ENCODE peak calls at places on chromosomes 12 and 14, in ten cellular contexts. S, Q, L, H, J, N, A, K, E and B are unnamed samples.

GRCh38 chr14:105860615-105861580 is 334.5 kb downstream of the TMEM121 start:
- DNase-seq in L (no peak), Q (no peak), J (peak), K (peak), H (peak), E (peak), A (peak), S (no peak), N (no peak), B (no peak)

GRCh38 chr12:131606218-131606899 is 104.5 kb upstream of the SFSWAP start:
- DNase-seq in E (no peak), Q (no peak), N (no peak), A (no peak), K (no peak), J (no peak), L (no peak), H (no peak), S (no peak), B (no peak)

GRCh38 chr14:84080961-84081360 is 1449.0 kb upstream of the FLRT2 start:
- DNase-seq in N (no peak), S (no peak), L (no peak), K (no peak), H (no peak), J (no peak), E (no peak), Q (no peak), A (no peak), B (no peak)

GRCh38 chr12:49872781-49873181 is 29.9 kb upstream of the BCDIN3D start:
- DNase-seq in E (no peak), Q (no peak), H (peak), A (no peak), S (no peak), L (no peak), J (no peak), K (no peak), N (no peak), B (no peak)

GRCh38 chr12:12511895-12512674 is 50.6 kb downstream of the DUSP16 start:
- DNase-seq in S (no peak), E (no peak), J (no peak), K (no peak), L (no peak), N (no peak), Q (no peak), H (no peak), A (peak), B (no peak)

GRCh38 chr12:48980389-48980952 is 2.3 kb downstream of the WNT1 start:
- DNase-seq in L (peak), J (peak), H (peak), N (no peak), S (no peak), K (no peak), A (peak), E (no peak), Q (no peak), B (peak)

GRCh38 chr14:87133073-87133815 is 859.7 kb downstream of the GALC start:
- DNase-seq in H (no peak), K (no peak), Q (peak), J (no peak), S (no peak), L (no peak), A (no peak), N (peak), E (peak), B (no peak)

GRCh38 chr12:24544368-24544767 is 404.5 kb downstream of the BCAT1 start:
- DNase-seq in Q (no peak), A (no peak), J (no peak), N (no peak), S (no peak), L (no peak), H (no peak), E (no peak), K (no peak), B (no peak)

GRCh38 chr12:29634057-29634456 is 136.6 kb upstream of the OVCH1 start:
- DNase-seq in S (no peak), A (no peak), K (no peak), J (no peak), N (no peak), H (no peak), L (no peak), E (no peak), Q (no peak), B (no peak)

GRCh38 chr12:31853520-31853919 is 105.7 kb upstream of the RESF1 start:
- DNase-seq in L (no peak), E (no peak), S (no peak), A (no peak), K (no peak), J (no peak), N (no peak), Q (no peak), H (no peak), B (no peak)

GRCh38 chr12:95218852-95219171 is 1.2 kb downstream of the VEZT start:
- DNase-seq in Q (no peak), E (no peak), S (no peak), L (peak), N (no peak), J (no peak), H (no peak), K (no peak), A (no peak), B (peak)

GRCh38 chr12:119809023-119809422 is 68.1 kb downstream of the CIT start:
- DNase-seq in N (no peak), Q (no peak), E (no peak), K (no peak), L (no peak), S (no peak), J (no peak), A (no peak), H (no peak), B (no peak)

GRCh38 chr12:100185361-100185894 is 15.2 kb upstream of the ACTR6 start:
- DNase-seq in S (no peak), E (no peak), H (no peak), L (no peak), A (no peak), Q (no peak), N (no peak), J (no peak), K (no peak), B (no peak)

GRCh38 chr12:8773456-8773855 is 49.0 kb upstream of the A2ML1 start:
- DNase-seq in K (no peak), Q (peak), N (no peak), L (no peak), E (peak), H (no peak), J (no peak), S (no peak), A (peak), B (no peak)

GRCh38 chr12:96025518-96025917 is 9.9 kb downstream of the LTA4H start:
- DNase-seq in Q (no peak), K (no peak), S (no peak), N (no peak), A (no peak), L (no peak), E (no peak), J (no peak), H (no peak), B (no peak)

GRCh38 chr14:33986804-33987203 is 35.9 kb upstream of the EGLN3 start:
- DNase-seq in H (no peak), S (no peak), Q (no peak), L (peak), J (no peak), E (no peak), A (no peak), K (no peak), N (peak), B (no peak)

GRCh38 chr12:40104461-40105264 is 1.2 kb downstream of the SLC2A13 start:
- DNase-seq in N (no peak), E (peak), S (no peak), L (peak), J (no peak), Q (peak), A (no peak), K (no peak), H (no peak), B (peak)

GRCh38 chr12:48356041-48356768 is 5.5 kb upstream of the ZNF641 start:
- DNase-seq in J (no peak), N (no peak), Q (no peak), L (no peak), A (no peak), K (no peak), H (no peak), E (no peak), S (no peak), B (no peak)

GRCh38 chr14:56886471-56887062 is 76.3 kb upstream of the OTX2 start:
- DNase-seq in H (no peak), L (no peak), Q (no peak), S (no peak), A (no peak), E (no peak), K (no peak), N (no peak), J (no peak), B (no peak)
- H3K4me3 ChIP-seq in H (no peak), L (no peak), Q (no peak), S (no peak), A (no peak), E (no peak), K (no peak), N (no peak), J (no peak), B (peak)

GRCh38 chr12:121133838-121134237 is 1.2 kb downstream of the P2RX7 start:
- DNase-seq in A (no peak), Q (no peak), E (no peak), H (no peak), L (no peak), J (no peak), N (no peak), K (no peak), S (no peak), B (no peak)
- H3K4me3 ChIP-seq in A (peak), Q (peak), E (peak), H (no peak), L (peak), J (no peak), N (no peak), K (no peak), S (no peak), B (no peak)

GRCh38 chr12:126776047-126776446 is 1490.9 kb upstream of the TMEM132C start:
- DNase-seq in Q (no peak), H (no peak), K (no peak), A (no peak), L (no peak), S (no peak), J (no peak), N (no peak), E (no peak), B (no peak)

GRCh38 chr12:126773491-126773890 is 1493.5 kb upstream of the TMEM132C start:
- DNase-seq in J (no peak), E (no peak), N (no peak), L (no peak), H (no peak), Q (no peak), S (no peak), K (no peak), A (no peak), B (no peak)

GRCh38 chr12:126770188-126770587 is 1496.8 kb upstream of the TMEM132C start:
- DNase-seq in Q (no peak), N (no peak), K (no peak), H (no peak), E (no peak), A (no peak), L (no peak), S (no peak), J (no peak), B (no peak)

GRCh38 chr12:126773012-126773411 is 1494.0 kb upstream of the TMEM132C start:
- DNase-seq in N (no peak), K (no peak), E (no peak), Q (no peak), H (no peak), A (no peak), S (no peak), L (no peak), J (no peak), B (no peak)

DNA sequence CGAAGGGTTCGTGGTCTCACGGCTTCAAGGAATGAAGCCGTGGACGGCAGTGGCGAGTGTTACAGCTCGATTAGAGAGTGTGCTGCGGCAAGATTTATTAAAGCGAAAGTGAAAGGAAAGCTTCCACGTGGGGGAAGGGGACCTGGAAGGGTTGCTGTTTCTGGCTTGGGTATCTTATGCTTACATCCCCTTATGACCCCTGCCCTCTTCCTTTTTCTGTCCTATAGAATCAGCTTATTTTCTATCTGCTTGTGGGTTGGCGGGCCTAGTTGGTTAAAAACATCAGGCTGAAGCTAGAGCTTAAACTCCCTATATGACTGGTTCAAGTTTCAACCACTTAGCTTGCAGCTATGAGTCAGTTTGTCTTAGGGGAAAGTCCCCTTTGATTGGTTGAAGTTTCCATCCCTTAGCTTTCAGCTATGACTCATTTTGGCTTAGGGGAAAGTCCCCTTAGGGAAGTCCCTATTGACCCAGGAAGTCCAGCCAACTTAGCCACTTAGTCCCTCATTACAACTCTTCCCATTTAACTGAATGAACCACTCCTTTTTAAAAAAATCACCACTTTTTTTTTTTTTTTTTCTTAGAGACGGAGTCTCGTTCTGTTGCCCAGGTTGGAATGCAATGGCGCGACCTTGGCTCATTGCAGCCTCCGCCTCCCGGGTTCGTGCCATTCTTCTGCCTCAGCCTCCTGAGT is 1494.7 kb upstream of the TMEM132C start:
- DNase-seq in L (no peak), K (no peak), N (peak), Q (no peak), S (no peak), E (no peak), H (no peak), J (peak), A (no peak), B (no peak)
- H3K4me3 ChIP-seq in L (no peak), K (peak), N (no peak), Q (no peak), S (no peak), E (no peak), H (no peak), J (peak), A (peak), B (no peak)

GRCh38 chr14:63460594-63461132 is 82.5 kb downstream of the PPP2R5E start:
- DNase-seq in L (no peak), N (no peak), H (no peak), S (no peak), A (no peak), E (no peak), Q (no peak), J (no peak), K (no peak), B (no peak)
- H3K4me3 ChIP-seq in L (no peak), N (no peak), H (no peak), S (no peak), A (no peak), E (no peak), Q (no peak), J (no peak), K (no peak), B (no peak)

GRCh38 chr14:24337144-24337823 is 2.4 kb upstream of the ADCY4 start:
- DNase-seq in N (no peak), A (no peak), K (no peak), H (peak), E (no peak), Q (no peak), S (no peak), L (no peak), J (no peak), B (no peak)

GRCh38 chr14:24332094-24332983 is 2.5 kb downstream of the ADCY4 start:
- DNase-seq in L (peak), Q (peak), J (peak), N (peak), A (peak), S (no peak), H (peak), K (peak), E (peak), B (peak)

GRCh38 chr14:24331731-24332093 is 3.2 kb downstream of the ADCY4 start:
- DNase-seq in N (no peak), Q (no peak), L (no peak), S (no peak), A (no peak), K (no peak), J (no peak), H (no peak), E (no peak), B (no peak)

GRCh38 chr14:24335461-24336146 is 733 bp upstream of the ADCY4 start:
- DNase-seq in Q (no peak), E (no peak), J (no peak), H (peak), L (peak), S (no peak), A (no peak), N (no peak), K (no peak), B (no peak)

DNA sequence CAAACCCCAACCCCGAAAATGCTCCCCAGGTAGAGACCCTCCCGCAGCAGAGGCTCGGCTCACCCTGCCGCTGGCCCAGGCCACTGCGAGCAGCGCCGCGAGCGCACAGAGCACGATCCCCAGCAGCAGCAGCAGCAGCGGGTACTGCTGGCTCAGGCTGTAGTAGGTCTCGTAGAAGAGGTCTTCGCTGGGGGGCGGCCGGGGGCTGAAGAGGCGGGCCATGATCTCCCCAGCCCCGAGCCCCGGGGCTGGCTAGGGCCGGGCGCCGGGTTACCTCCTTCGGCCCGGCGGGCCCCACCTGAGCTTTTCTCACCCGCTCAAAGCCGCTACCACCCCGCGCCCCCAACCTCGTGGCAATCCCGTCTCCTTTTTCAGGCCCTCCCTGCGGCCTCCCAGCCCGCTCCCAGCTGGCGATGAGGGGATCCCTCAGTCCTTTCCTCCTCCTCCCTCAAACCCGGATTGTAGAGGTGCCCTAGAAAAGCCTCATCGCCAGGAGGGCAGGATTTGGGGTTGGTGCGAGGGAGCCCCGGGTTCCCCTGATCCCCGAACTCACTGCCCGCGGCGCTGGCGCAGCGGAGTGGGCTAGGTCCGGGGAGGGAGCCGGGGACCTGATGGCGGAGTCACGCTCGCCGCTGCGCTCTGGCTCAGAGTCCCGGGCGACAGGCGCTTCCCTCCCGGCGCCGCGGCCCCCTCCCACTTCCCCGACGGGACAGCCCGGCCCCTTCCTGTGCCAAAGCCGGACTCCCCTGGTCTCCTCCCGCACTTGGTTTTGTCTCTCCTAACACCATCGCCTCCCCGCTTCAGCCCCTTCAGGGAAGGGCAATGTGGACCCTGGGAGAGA is at the start of gene ADCY4:
- DNase-seq in L (peak), S (no peak), Q (peak), K (no peak), A (no peak), H (peak), E (peak), J (no peak), N (no peak), B (peak)
- H3K4me3 ChIP-seq in L (peak), S (no peak), Q (peak), K (peak), A (no peak), H (peak), E (peak), J (peak), N (peak), B (peak)

GRCh38 chr12:6778571-6779550 is 6.5 kb downstream of the LAG3 start:
- DNase-seq in K (peak), N (peak), E (peak), L (peak), S (peak), J (peak), Q (peak), A (peak), H (peak), B (peak)

GRCh38 chr12:6780573-6780972 is 8.3 kb downstream of the LAG3 start:
- DNase-seq in Q (no peak), J (no peak), S (no peak), H (peak), L (no peak), N (no peak), A (no peak), K (no peak), E (no peak), B (no peak)

GRCh38 chr12:6779667-6780459 is 7.5 kb downstream of the LAG3 start:
- DNase-seq in K (no peak), L (no peak), H (no peak), J (no peak), Q (no peak), N (no peak), A (no peak), S (no peak), E (no peak), B (no peak)

GRCh38 chr12:6777386-6777785 is 5.1 kb downstream of the LAG3 start:
- DNase-seq in E (no peak), J (no peak), N (no peak), L (no peak), K (no peak), S (no peak), A (no peak), Q (no peak), H (no peak), B (no peak)

GRCh38 chr12:6778212-6778570 is 5.9 kb downstream of the LAG3 start:
- DNase-seq in H (peak), J (no peak), K (peak), S (no peak), E (peak), L (peak), N (no peak), A (peak), Q (peak), B (peak)
- H3K4me3 ChIP-seq in H (peak), J (peak), K (peak), S (no peak), E (peak), L (peak), N (peak), A (peak), Q (peak), B (peak)

DNA sequence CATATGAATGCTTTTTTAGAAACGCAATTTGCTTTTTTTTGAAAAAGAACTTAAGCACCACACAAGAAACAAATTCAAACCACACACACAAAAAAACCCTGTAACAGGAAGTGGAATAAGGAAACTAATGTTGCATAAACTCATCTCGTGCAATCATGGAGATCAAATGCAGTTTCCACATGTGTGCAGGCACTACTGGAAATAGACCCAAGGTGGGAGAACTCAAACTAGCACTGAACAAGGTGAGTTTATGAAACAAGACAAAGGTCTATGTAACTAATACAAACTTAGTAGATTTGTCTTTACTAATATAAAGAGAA is 17.5 kb downstream of the NIN start:
- DNase-seq in Q (no peak), E (no peak), H (no peak), S (no peak), A (no peak), J (no peak), N (no peak), K (no peak), L (no peak), B (no peak)
- H3K4me3 ChIP-seq in Q (no peak), E (no peak), H (no peak), S (no peak), A (no peak), J (peak), N (no peak), K (no peak), L (no peak), B (no peak)

GRCh38 chr12:117361312-117361670 is at the start of gene NOS1:
- DNase-seq in A (no peak), N (no peak), E (no peak), J (no peak), S (no peak), H (peak), L (peak), Q (no peak), K (no peak), B (peak)
- H3K4me3 ChIP-seq in A (no peak), N (no peak), E (peak), J (no peak), S (peak), H (peak), L (peak), Q (peak), K (no peak), B (peak)